ENCODE peak calls at places on chromosomes 1 and 21, in five cellular contexts. One of them, this sample, is unnamed.

GRCh38 chr1:209493584-209493983 is 89.9 kb upstream of the CAMK1G start:
- DNase-seq in GM12878: no peak
- DNase-seq in H1: no peak
- DNase-seq in HEK293T: no peak
- DNase-seq in HepG2: no peak
- DNase-seq in this sample: no peak

GRCh38 chr21:45887788-45888187 is 93.8 kb upstream of the COL6A1 start:
- DNase-seq in HepG2: no peak
- DNase-seq in GM12878: no peak
- DNase-seq in H1: no peak
- DNase-seq in HEK293T: no peak
- DNase-seq in this sample: no peak

GRCh38 chr1:201711101-201711597 is 117.8 kb upstream of the IPO9 start:
- DNase-seq in HepG2: no peak
- DNase-seq in H1: no peak
- DNase-seq in GM12878: no peak
- DNase-seq in HEK293T: no peak
- DNase-seq in this sample: no peak

GRCh38 chr21:26966978-26967913 is at the start of gene ADAMTS5:
- DNase-seq in HepG2: no peak
- DNase-seq in H1: peak
- DNase-seq in HEK293T: peak
- DNase-seq in GM12878: no peak
- DNase-seq in this sample: no peak

GRCh38 chr1:2204384-2205190 is 10.0 kb upstream of the FAAP20 start:
- DNase-seq in HepG2: peak
- DNase-seq in HEK293T: no peak
- DNase-seq in H1: peak
- DNase-seq in GM12878: no peak
- DNase-seq in this sample: no peak

GRCh38 chr1:219927956-219928790 is at the start of gene SLC30A10:
- DNase-seq in H1: peak
- DNase-seq in GM12878: no peak
- DNase-seq in HepG2: peak
- DNase-seq in HEK293T: peak
- DNase-seq in this sample: no peak

GRCh38 chr1:183238071-183238470 is 52.0 kb downstream of the LAMC2 start:
- DNase-seq in HEK293T: no peak
- DNase-seq in H1: no peak
- DNase-seq in GM12878: no peak
- DNase-seq in HepG2: no peak
- DNase-seq in this sample: no peak

GRCh38 chr1:87115317-87115885 is 201.0 kb downstream of the HS2ST1 start:
- DNase-seq in GM12878: no peak
- DNase-seq in HEK293T: no peak
- DNase-seq in H1: no peak
- DNase-seq in HepG2: no peak
- DNase-seq in this sample: no peak

GRCh38 chr1:116738673-116739370 is 15.4 kb upstream of the CD2 start:
- DNase-seq in HEK293T: no peak
- DNase-seq in GM12878: peak
- DNase-seq in H1: no peak
- DNase-seq in HepG2: no peak
- DNase-seq in this sample: no peak

GRCh38 chr1:57623039-57623790 is 199.4 kb upstream of the DAB1 start:
- DNase-seq in HepG2: peak
- DNase-seq in HEK293T: peak
- DNase-seq in GM12878: no peak
- DNase-seq in H1: peak
- DNase-seq in this sample: no peak

GRCh38 chr1:94698759-94699502 is 121.2 kb upstream of the SLC44A3 start:
- DNase-seq in GM12878: no peak
- DNase-seq in H1: no peak
- DNase-seq in HEK293T: no peak
- DNase-seq in HepG2: peak
- DNase-seq in this sample: no peak

GRCh38 chr1:36085686-36086526 is 2.0 kb downstream of the TEKT2 start:
- DNase-seq in H1: peak
- DNase-seq in HepG2: no peak
- DNase-seq in GM12878: no peak
- DNase-seq in HEK293T: no peak
- DNase-seq in this sample: no peak

GRCh38 chr1:225882699-225883615 is 777 bp upstream of the TMEM63A start:
- DNase-seq in GM12878: no peak
- DNase-seq in HEK293T: peak
- DNase-seq in HepG2: peak
- DNase-seq in H1: no peak
- DNase-seq in this sample: no peak

GRCh38 chr1:208256556-208256955 is 12.4 kb upstream of the PLXNA2 start:
- DNase-seq in GM12878: no peak
- DNase-seq in HEK293T: no peak
- DNase-seq in H1: no peak
- DNase-seq in HepG2: no peak
- DNase-seq in this sample: no peak

GRCh38 chr1:208254376-208254775 is 10.2 kb upstream of the PLXNA2 start:
- DNase-seq in H1: no peak
- DNase-seq in GM12878: no peak
- DNase-seq in HepG2: no peak
- DNase-seq in HEK293T: no peak
- DNase-seq in this sample: no peak

GRCh38 chr1:208257326-208257725 is 13.1 kb upstream of the PLXNA2 start:
- DNase-seq in H1: no peak
- DNase-seq in HEK293T: no peak
- DNase-seq in HepG2: no peak
- DNase-seq in GM12878: no peak
- DNase-seq in this sample: peak

GRCh38 chr1:208254862-208255261 is 10.7 kb upstream of the PLXNA2 start:
- DNase-seq in HepG2: no peak
- DNase-seq in HEK293T: no peak
- DNase-seq in H1: no peak
- DNase-seq in GM12878: no peak
- DNase-seq in this sample: no peak

GRCh38 chr1:208256091-208256490 is 11.9 kb upstream of the PLXNA2 start:
- DNase-seq in GM12878: no peak
- DNase-seq in H1: no peak
- DNase-seq in HEK293T: no peak
- DNase-seq in HepG2: no peak
- DNase-seq in this sample: no peak
- TF ChIP-seq SUZ12 in GM12878: no peak
- TF ChIP-seq SUZ12 in H1: no peak
- TF ChIP-seq SUZ12 in HEK293T: no peak
- TF ChIP-seq SUZ12 in HepG2: no peak
- TF ChIP-seq SUZ12 in this sample: no peak

GRCh38 chr1:103905363-103905762 is 155.7 kb downstream of the AMY1C start:
- DNase-seq in H1: no peak
- DNase-seq in HepG2: no peak
- DNase-seq in HEK293T: no peak
- DNase-seq in GM12878: no peak
- DNase-seq in this sample: no peak

GRCh38 chr1:103900005-103900404 is 150.3 kb downstream of the AMY1C start:
- DNase-seq in HEK293T: no peak
- DNase-seq in HepG2: no peak
- DNase-seq in GM12878: no peak
- DNase-seq in H1: no peak
- DNase-seq in this sample: no peak

DNA sequence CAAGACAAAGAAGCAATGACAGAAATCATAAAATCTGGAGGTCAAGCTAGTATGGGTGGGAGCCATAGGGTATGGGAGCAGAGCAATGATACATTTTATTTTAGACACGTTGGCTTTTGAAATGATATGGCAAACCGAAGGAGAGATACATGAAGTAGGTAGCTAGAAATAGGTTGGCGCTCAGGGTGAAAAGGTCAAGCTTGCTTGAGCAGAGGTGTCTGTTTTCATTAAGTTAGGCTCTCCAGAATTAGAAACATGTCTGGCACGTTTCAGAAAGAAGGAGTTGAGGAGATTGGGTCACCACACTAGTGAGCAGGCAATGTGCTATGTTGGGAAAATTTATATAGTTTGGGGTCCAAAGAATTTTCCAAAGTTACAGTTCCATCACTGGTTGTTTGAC is 151.4 kb downstream of the AMY1C start:
- DNase-seq in H1: no peak
- DNase-seq in HepG2: no peak
- DNase-seq in GM12878: no peak
- DNase-seq in HEK293T: no peak
- DNase-seq in this sample: no peak
- TF ChIP-seq SUZ12 in H1: no peak
- TF ChIP-seq SUZ12 in HepG2: no peak
- TF ChIP-seq SUZ12 in GM12878: no peak
- TF ChIP-seq SUZ12 in HEK293T: no peak
- TF ChIP-seq SUZ12 in this sample: no peak

DNA sequence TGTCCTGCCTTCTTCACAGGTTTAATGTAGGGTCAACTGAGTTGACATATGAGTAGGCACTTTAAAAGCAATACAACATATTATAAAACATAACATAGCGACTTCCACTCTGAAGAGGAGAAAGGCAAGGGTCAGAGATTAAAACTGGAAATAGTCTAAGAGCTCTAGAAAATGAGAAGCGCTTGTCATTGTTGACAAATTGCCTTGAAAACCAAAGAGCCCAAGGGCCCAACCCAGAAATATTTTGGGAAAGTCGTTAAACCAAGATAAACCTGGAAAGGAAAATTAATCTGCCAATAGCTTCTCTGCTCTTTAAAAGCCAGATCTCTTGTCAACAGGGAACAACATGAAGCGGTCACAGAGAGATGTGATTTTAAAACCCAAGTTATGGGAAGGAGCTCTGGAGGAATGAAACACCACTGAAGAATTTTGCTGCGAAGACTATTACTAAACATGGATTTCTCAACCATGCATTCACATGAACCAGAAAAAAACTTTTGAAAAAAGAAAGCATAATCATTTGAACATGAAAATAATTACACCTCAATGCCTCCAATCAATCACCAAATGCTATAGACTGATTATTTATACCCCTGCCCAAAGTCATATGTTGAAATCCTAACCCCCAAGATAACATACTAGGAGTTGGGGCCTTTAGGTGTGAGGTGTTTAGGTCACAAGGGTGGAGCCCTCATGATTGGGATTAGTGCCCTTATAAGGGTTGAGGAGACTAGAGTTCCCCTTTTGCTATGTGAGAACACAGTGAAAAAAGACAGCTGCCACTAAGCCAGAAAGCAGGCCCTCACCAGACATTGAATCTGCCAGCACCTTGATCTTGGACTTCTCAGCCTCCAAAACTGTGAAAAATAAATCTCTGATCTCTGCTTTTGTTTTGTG is 33.0 kb upstream of the MTF1 start:
- DNase-seq in H1: no peak
- DNase-seq in HEK293T: no peak
- DNase-seq in HepG2: no peak
- DNase-seq in GM12878: no peak
- DNase-seq in this sample: no peak
- TF ChIP-seq SUZ12 in H1: no peak
- TF ChIP-seq SUZ12 in HEK293T: no peak
- TF ChIP-seq SUZ12 in HepG2: no peak
- TF ChIP-seq SUZ12 in GM12878: no peak
- TF ChIP-seq SUZ12 in this sample: no peak

GRCh38 chr1:40945491-40945973 is 34.0 kb upstream of the CTPS1 start:
- DNase-seq in H1: no peak
- DNase-seq in HEK293T: no peak
- DNase-seq in GM12878: no peak
- DNase-seq in HepG2: no peak
- DNase-seq in this sample: no peak
- TF ChIP-seq SUZ12 in H1: no peak
- TF ChIP-seq SUZ12 in HEK293T: no peak
- TF ChIP-seq SUZ12 in GM12878: no peak
- TF ChIP-seq SUZ12 in HepG2: no peak
- TF ChIP-seq SUZ12 in this sample: no peak

GRCh38 chr1:48617227-48617626 is 145.2 kb upstream of the SPATA6 start:
- DNase-seq in H1: no peak
- DNase-seq in HepG2: no peak
- DNase-seq in HEK293T: no peak
- DNase-seq in GM12878: no peak
- DNase-seq in this sample: no peak
- TF ChIP-seq SUZ12 in H1: no peak
- TF ChIP-seq SUZ12 in HepG2: no peak
- TF ChIP-seq SUZ12 in HEK293T: no peak
- TF ChIP-seq SUZ12 in GM12878: no peak
- TF ChIP-seq SUZ12 in this sample: no peak

GRCh38 chr1:98672184-98672583 is 10.7 kb downstream of the SNX7 start:
- DNase-seq in GM12878: no peak
- DNase-seq in H1: no peak
- DNase-seq in HEK293T: no peak
- DNase-seq in HepG2: no peak
- DNase-seq in this sample: no peak
- TF ChIP-seq SUZ12 in GM12878: no peak
- TF ChIP-seq SUZ12 in H1: no peak
- TF ChIP-seq SUZ12 in HEK293T: no peak
- TF ChIP-seq SUZ12 in HepG2: no peak
- TF ChIP-seq SUZ12 in this sample: no peak

GRCh38 chr1:69103705-69104385 is 463.9 kb upstream of the LRRC7 start:
- DNase-seq in GM12878: no peak
- DNase-seq in H1: no peak
- DNase-seq in HepG2: no peak
- DNase-seq in HEK293T: no peak
- DNase-seq in this sample: no peak
- TF ChIP-seq SUZ12 in GM12878: no peak
- TF ChIP-seq SUZ12 in H1: no peak
- TF ChIP-seq SUZ12 in HepG2: no peak
- TF ChIP-seq SUZ12 in HEK293T: no peak
- TF ChIP-seq SUZ12 in this sample: no peak

GRCh38 chr1:91120915-91121314 is 99.1 kb upstream of the ZNF644 start:
- DNase-seq in HepG2: no peak
- DNase-seq in HEK293T: no peak
- DNase-seq in H1: peak
- DNase-seq in GM12878: no peak
- DNase-seq in this sample: no peak
- TF ChIP-seq SUZ12 in HepG2: no peak
- TF ChIP-seq SUZ12 in HEK293T: no peak
- TF ChIP-seq SUZ12 in H1: no peak
- TF ChIP-seq SUZ12 in GM12878: no peak
- TF ChIP-seq SUZ12 in this sample: no peak

This sample was measured in NT2/D1.